ENCODE peak calls at places on chromosomes 3 and 15, in five cellular contexts. One of them, this sample, is unnamed.

GRCh38 chr3:133812872-133813271 is 7.3 kb downstream of the SRPRB start:
- DNase-seq in AG04450: no peak
- DNase-seq in right cardiac atrium: no peak
- DNase-seq in cardiac muscle cell: peak
- DNase-seq in fibroblast of lung: no peak
- DNase-seq in this sample: no peak

GRCh38 chr3:46062679-46063078 is 35.4 kb upstream of the XCR1 start:
- DNase-seq in AG04450: no peak
- DNase-seq in right cardiac atrium: no peak
- DNase-seq in cardiac muscle cell: no peak
- DNase-seq in fibroblast of lung: no peak
- DNase-seq in this sample: no peak

GRCh38 chr3:158395421-158395820 is 175.6 kb upstream of the MLF1 start:
- DNase-seq in AG04450: no peak
- DNase-seq in right cardiac atrium: no peak
- DNase-seq in cardiac muscle cell: peak
- DNase-seq in fibroblast of lung: no peak
- DNase-seq in this sample: peak

GRCh38 chr15:23372284-23372683 is 17.7 kb downstream of the GOLGA8S start:
- DNase-seq in AG04450: no peak
- DNase-seq in right cardiac atrium: peak
- DNase-seq in cardiac muscle cell: peak
- DNase-seq in fibroblast of lung: no peak
- DNase-seq in this sample: no peak

GRCh38 chr3:176505878-176506621 is 691.2 kb downstream of the TBL1XR1 start:
- DNase-seq in AG04450: no peak
- DNase-seq in right cardiac atrium: no peak
- DNase-seq in cardiac muscle cell: no peak
- DNase-seq in fibroblast of lung: no peak
- DNase-seq in this sample: no peak

GRCh38 chr15:60720493-60721231 is 241.7 kb upstream of the ICE2 start:
- DNase-seq in AG04450: no peak
- DNase-seq in right cardiac atrium: no peak
- DNase-seq in cardiac muscle cell: no peak
- DNase-seq in fibroblast of lung: no peak
- DNase-seq in this sample: no peak

GRCh38 chr3:107106316-107106715 is 270.9 kb upstream of the CCDC54 start:
- DNase-seq in AG04450: no peak
- DNase-seq in right cardiac atrium: no peak
- DNase-seq in cardiac muscle cell: peak
- DNase-seq in fibroblast of lung: peak
- DNase-seq in this sample: peak

GRCh38 chr3:101141135-101141534 is 147.9 kb upstream of the ABI3BP start:
- DNase-seq in AG04450: no peak
- DNase-seq in right cardiac atrium: no peak
- DNase-seq in cardiac muscle cell: no peak
- DNase-seq in fibroblast of lung: no peak
- DNase-seq in this sample: no peak

GRCh38 chr3:101940521-101940992 is 91.2 kb downstream of the NFKBIZ start:
- DNase-seq in AG04450: peak
- DNase-seq in right cardiac atrium: peak
- DNase-seq in cardiac muscle cell: peak
- DNase-seq in fibroblast of lung: peak
- DNase-seq in this sample: peak

GRCh38 chr15:66508293-66508883 is 3.3 kb downstream of the ZWILCH start:
- DNase-seq in AG04450: no peak
- DNase-seq in right cardiac atrium: no peak
- DNase-seq in cardiac muscle cell: no peak
- DNase-seq in fibroblast of lung: no peak
- DNase-seq in this sample: no peak

GRCh38 chr3:53238051-53238850 is 17.6 kb downstream of the TKT start:
- DNase-seq in AG04450: peak
- DNase-seq in right cardiac atrium: no peak
- DNase-seq in cardiac muscle cell: peak
- DNase-seq in fibroblast of lung: peak
- DNase-seq in this sample: peak

GRCh38 chr3:42751609-42752008 is 21.4 kb downstream of the CCDC13 start:
- DNase-seq in AG04450: no peak
- DNase-seq in right cardiac atrium: no peak
- DNase-seq in cardiac muscle cell: peak
- DNase-seq in fibroblast of lung: no peak
- DNase-seq in this sample: no peak

GRCh38 chr3:151144756-151145155 is 58.3 kb downstream of the GPR171 start:
- DNase-seq in AG04450: no peak
- DNase-seq in right cardiac atrium: no peak
- DNase-seq in cardiac muscle cell: no peak
- DNase-seq in fibroblast of lung: no peak
- DNase-seq in this sample: no peak

GRCh38 chr3:194009892-194010533 is 125.9 kb upstream of the HES1 start:
- DNase-seq in AG04450: no peak
- DNase-seq in right cardiac atrium: no peak
- DNase-seq in cardiac muscle cell: no peak
- DNase-seq in fibroblast of lung: no peak
- DNase-seq in this sample: no peak

GRCh38 chr3:120093119-120093922 is 926 bp downstream of the GSK3B start:
- DNase-seq in AG04450: peak
- DNase-seq in right cardiac atrium: no peak
- DNase-seq in cardiac muscle cell: peak
- DNase-seq in fibroblast of lung: peak
- DNase-seq in this sample: no peak

GRCh38 chr3:128074851-128075515 is 22.7 kb downstream of the SEC61A1 start:
- DNase-seq in AG04450: no peak
- DNase-seq in right cardiac atrium: no peak
- DNase-seq in cardiac muscle cell: no peak
- DNase-seq in fibroblast of lung: no peak
- DNase-seq in this sample: peak

GRCh38 chr3:42493798-42494151 is 8.7 kb upstream of the VIPR1 start:
- DNase-seq in AG04450: no peak
- DNase-seq in right cardiac atrium: no peak
- DNase-seq in cardiac muscle cell: no peak
- DNase-seq in fibroblast of lung: no peak
- DNase-seq in this sample: no peak

GRCh38 chr15:94175420-94175819 is 55.9 kb upstream of the MCTP2 start:
- DNase-seq in AG04450: no peak
- DNase-seq in right cardiac atrium: no peak
- DNase-seq in cardiac muscle cell: no peak
- DNase-seq in fibroblast of lung: no peak
- DNase-seq in this sample: no peak

GRCh38 chr15:68609618-68610017 is 30.8 kb downstream of the CORO2B start:
- DNase-seq in AG04450: no peak
- DNase-seq in right cardiac atrium: peak
- DNase-seq in cardiac muscle cell: peak
- DNase-seq in fibroblast of lung: peak
- DNase-seq in this sample: no peak

GRCh38 chr3:117898722-117899121 is 1135.9 kb downstream of the IGSF11 start:
- DNase-seq in AG04450: no peak
- DNase-seq in right cardiac atrium: no peak
- DNase-seq in cardiac muscle cell: peak
- DNase-seq in fibroblast of lung: peak
- DNase-seq in this sample: peak

GRCh38 chr15:88894348-88894818 is 961 bp downstream of the HAPLN3 start:
- DNase-seq in AG04450: no peak
- DNase-seq in right cardiac atrium: no peak
- DNase-seq in cardiac muscle cell: peak
- DNase-seq in fibroblast of lung: peak
- DNase-seq in this sample: peak

GRCh38 chr3:20396335-20396734 is 210.3 kb upstream of the SGO1 start:
- DNase-seq in AG04450: no peak
- DNase-seq in right cardiac atrium: no peak
- DNase-seq in cardiac muscle cell: no peak
- DNase-seq in fibroblast of lung: no peak
- DNase-seq in this sample: no peak

GRCh38 chr3:123861081-123861836 is 22.9 kb downstream of the MYLK start:
- DNase-seq in AG04450: no peak
- DNase-seq in right cardiac atrium: no peak
- DNase-seq in cardiac muscle cell: no peak
- DNase-seq in fibroblast of lung: no peak
- DNase-seq in this sample: no peak

GRCh38 chr3:165669502-165669901 is 167.7 kb downstream of the BCHE start:
- DNase-seq in AG04450: peak
- DNase-seq in right cardiac atrium: no peak
- DNase-seq in cardiac muscle cell: no peak
- DNase-seq in fibroblast of lung: peak
- DNase-seq in this sample: no peak

GRCh38 chr3:57048052-57048671 is 12.3 kb upstream of the SPATA12 start:
- DNase-seq in AG04450: no peak
- DNase-seq in right cardiac atrium: no peak
- DNase-seq in cardiac muscle cell: peak
- DNase-seq in fibroblast of lung: peak
- DNase-seq in this sample: no peak

GRCh38 chr3:157059181-157059580 is 100.8 kb downstream of the CCNL1 start:
- DNase-seq in AG04450: no peak
- DNase-seq in right cardiac atrium: no peak
- DNase-seq in cardiac muscle cell: no peak
- DNase-seq in fibroblast of lung: no peak
- DNase-seq in this sample: no peak

GRCh38 chr3:195810455-195810845 is 1.3 kb downstream of the MUC4 start:
- DNase-seq in AG04450: no peak
- DNase-seq in right cardiac atrium: no peak
- DNase-seq in cardiac muscle cell: no peak
- DNase-seq in fibroblast of lung: no peak
- DNase-seq in this sample: no peak

GRCh38 chr3:195809291-195809785 is 2.4 kb downstream of the MUC4 start:
- DNase-seq in AG04450: no peak
- DNase-seq in right cardiac atrium: no peak
- DNase-seq in cardiac muscle cell: no peak
- DNase-seq in fibroblast of lung: no peak
- DNase-seq in this sample: no peak

GRCh38 chr3:195807681-195808121 is 4.0 kb downstream of the MUC4 start:
- DNase-seq in AG04450: no peak
- DNase-seq in right cardiac atrium: no peak
- DNase-seq in cardiac muscle cell: no peak
- DNase-seq in fibroblast of lung: no peak
- DNase-seq in this sample: no peak

GRCh38 chr3:195809796-195810454 is 1.8 kb downstream of the MUC4 start:
- DNase-seq in AG04450: no peak
- DNase-seq in right cardiac atrium: no peak
- DNase-seq in cardiac muscle cell: no peak
- DNase-seq in fibroblast of lung: no peak
- DNase-seq in this sample: no peak

GRCh38 chr3:195808741-195809290 is 2.9 kb downstream of the MUC4 start:
- DNase-seq in AG04450: no peak
- DNase-seq in right cardiac atrium: no peak
- DNase-seq in cardiac muscle cell: no peak
- DNase-seq in fibroblast of lung: no peak
- DNase-seq in this sample: no peak
- H3K4me3 ChIP-seq in AG04450: no peak
- H3K4me3 ChIP-seq in right cardiac atrium: no peak
- H3K4me3 ChIP-seq in cardiac muscle cell: no peak
- H3K4me3 ChIP-seq in fibroblast of lung: no peak
- H3K4me3 ChIP-seq in this sample: no peak

DNA sequence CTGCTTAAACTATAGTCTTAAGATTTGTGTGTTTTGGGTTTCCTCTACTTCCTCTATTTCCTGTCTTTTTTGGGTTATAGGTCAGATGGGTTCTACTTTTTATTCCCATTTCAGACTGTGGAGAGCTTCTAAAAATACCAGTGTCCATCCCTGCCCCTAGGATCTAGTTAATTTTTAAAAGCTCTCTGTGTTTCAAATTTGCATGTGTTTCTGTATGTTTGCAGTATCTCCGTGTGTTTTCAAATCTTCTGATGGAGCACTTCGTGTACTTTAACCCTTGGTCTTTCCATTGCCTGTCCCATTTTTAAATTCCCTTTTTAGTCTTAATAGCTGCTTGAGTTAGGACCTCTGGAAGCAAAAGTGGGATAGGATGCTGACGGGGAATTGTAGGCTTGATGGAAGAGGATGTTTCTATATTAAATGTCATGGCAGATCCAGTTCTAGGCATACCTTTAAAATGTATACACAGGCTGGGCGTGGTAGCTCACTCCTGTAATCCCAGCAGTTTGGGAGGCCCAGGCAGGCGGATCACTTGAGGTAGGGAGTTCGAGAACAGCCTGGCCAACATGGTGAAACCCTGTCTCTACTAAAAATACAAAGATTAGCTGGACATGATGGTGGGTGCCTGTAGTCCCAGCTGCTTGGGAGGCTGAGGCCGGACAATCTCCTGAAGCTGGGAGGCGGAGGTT is 8.4 kb downstream of the CHD2 start:
- DNase-seq in AG04450: no peak
- DNase-seq in right cardiac atrium: no peak
- DNase-seq in cardiac muscle cell: no peak
- DNase-seq in fibroblast of lung: no peak
- DNase-seq in this sample: no peak
- H3K4me3 ChIP-seq in AG04450: peak
- H3K4me3 ChIP-seq in right cardiac atrium: peak
- H3K4me3 ChIP-seq in cardiac muscle cell: no peak
- H3K4me3 ChIP-seq in fibroblast of lung: no peak
- H3K4me3 ChIP-seq in this sample: no peak

DNA sequence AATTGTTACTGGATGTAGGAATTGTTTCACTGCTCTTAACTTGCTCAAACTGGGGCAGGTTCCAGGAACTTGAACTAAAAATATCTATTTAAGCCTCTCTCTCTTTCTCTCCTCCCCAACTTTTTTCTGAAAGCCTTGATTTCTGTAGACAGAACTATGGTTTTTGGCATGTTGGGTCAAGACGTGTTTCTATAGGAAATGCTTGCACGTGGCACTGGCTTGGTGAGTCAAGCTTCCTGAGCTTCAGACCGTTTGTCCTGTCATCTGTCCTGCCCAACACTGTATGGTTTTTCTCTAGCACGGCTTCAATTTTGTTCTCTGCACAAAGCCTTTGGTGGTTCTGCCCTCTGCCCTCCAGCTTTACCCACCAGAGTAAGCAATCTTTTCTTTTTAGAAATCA is 13.5 kb downstream of the EAF1 start:
- DNase-seq in AG04450: no peak
- DNase-seq in right cardiac atrium: no peak
- DNase-seq in cardiac muscle cell: peak
- DNase-seq in fibroblast of lung: no peak
- DNase-seq in this sample: peak
- H3K4me3 ChIP-seq in AG04450: no peak
- H3K4me3 ChIP-seq in right cardiac atrium: no peak
- H3K4me3 ChIP-seq in cardiac muscle cell: no peak
- H3K4me3 ChIP-seq in fibroblast of lung: no peak
- H3K4me3 ChIP-seq in this sample: no peak

DNA sequence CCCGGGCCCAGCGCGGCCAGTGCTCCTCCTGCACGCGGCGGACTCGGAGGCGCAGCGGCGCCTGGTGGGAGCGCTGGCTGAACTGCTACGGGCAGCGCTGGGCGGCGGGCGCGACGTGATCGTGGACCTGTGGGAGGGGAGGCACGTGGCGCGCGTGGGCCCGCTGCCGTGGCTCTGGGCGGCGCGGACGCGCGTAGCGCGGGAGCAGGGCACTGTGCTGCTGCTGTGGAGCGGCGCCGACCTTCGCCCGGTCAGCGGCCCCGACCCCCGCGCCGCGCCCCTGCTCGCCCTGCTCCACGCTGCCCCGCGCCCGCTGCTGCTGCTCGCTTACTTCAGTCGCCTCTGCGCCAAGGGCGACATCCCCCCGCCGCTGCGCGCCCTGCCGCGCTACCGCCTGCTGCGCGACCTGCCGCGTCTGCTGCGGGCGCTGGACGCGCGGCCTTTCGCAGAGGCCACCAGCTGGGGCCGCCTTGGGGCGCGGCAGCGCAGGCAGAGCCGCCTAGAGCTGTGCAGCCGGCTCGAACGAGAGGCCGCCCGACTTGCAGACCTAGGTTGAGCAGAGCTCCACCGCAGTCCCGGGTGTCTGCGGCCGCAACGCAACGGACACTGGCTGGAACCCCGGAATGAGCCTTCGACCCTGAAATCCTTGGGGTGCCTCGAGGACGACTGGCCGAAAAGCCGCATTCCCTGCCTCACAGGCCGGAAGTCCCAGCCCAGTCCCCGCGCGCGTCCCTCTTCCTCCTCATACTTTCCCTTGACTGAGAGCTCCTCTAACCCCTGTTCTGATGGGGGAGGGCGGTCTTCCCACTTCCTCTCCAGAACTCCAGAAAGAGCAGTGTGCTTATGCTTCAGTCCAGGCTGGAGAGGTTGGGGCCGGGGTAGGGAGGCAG is 1.4 kb upstream of the IL17RC start:
- DNase-seq in AG04450: no peak
- DNase-seq in right cardiac atrium: peak
- DNase-seq in cardiac muscle cell: peak
- DNase-seq in fibroblast of lung: peak
- DNase-seq in this sample: no peak
- H3K4me3 ChIP-seq in AG04450: peak
- H3K4me3 ChIP-seq in right cardiac atrium: peak
- H3K4me3 ChIP-seq in cardiac muscle cell: peak
- H3K4me3 ChIP-seq in fibroblast of lung: peak
- H3K4me3 ChIP-seq in this sample: no peak